ENCODE peak calls at places on chromosomes 1 and 21, in four cellular contexts. U is AG09319, B is adrenal gland, S is progenitor cell of endocrine pancreas. A is an unnamed sample.

GRCh38 chr1:92989936-92990582 is 28.8 kb upstream of the DIPK1A start:
- DNase-seq in U (no peak), B (no peak), S (no peak), A (no peak)

GRCh38 chr1:13828454-13829151 is 128.6 kb downstream of the PRDM2 start:
- DNase-seq in U (no peak), B (peak; percentile 40), S (peak; percentile 53), A (peak; percentile 24)

GRCh38 chr1:165353731-165354671 is 2.5 kb downstream of the LMX1A start:
- DNase-seq in S (no peak), B (no peak), U (no peak), A (no peak)

GRCh38 chr1:229156819-229157218 is 114.1 kb upstream of the RAB4A start:
- DNase-seq in U (no peak), B (peak; percentile 37), S (no peak), A (peak; percentile 38)

GRCh38 chr1:204326891-204327290 is 32.8 kb downstream of the PLEKHA6 start:
- DNase-seq in S (no peak), B (peak; percentile 41), U (no peak), A (no peak)

GRCh38 chr1:70627910-70628309 is 216.8 kb downstream of the CTH start:
- DNase-seq in S (no peak), B (no peak), U (no peak), A (no peak)

GRCh38 chr1:50023292-50024159 is at the start of gene AGBL4:
- DNase-seq in S (peak; percentile 31), U (no peak), B (peak; percentile 35), A (no peak)

GRCh38 chr1:93680121-93681094 is 1.2 kb downstream of the BCAR3 start:
- DNase-seq in B (peak; percentile 91), S (peak; percentile 41), U (peak; percentile 74), A (peak; percentile 83)

GRCh38 chr21:20507783-20508182 is 490.4 kb upstream of the NCAM2 start:
- DNase-seq in B (no peak), S (no peak), U (no peak), A (no peak)

GRCh38 chr1:116940809-116941640 is 31.3 kb downstream of the PTGFRN start:
- DNase-seq in U (no peak), B (no peak), S (no peak), A (no peak)

GRCh38 chr1:26717066-26717465 is 21.3 kb downstream of the ARID1A start:
- DNase-seq in U (no peak), S (no peak), B (no peak), A (no peak)

GRCh38 chr1:90850181-90850924 is 133.3 kb upstream of the BARHL2 start:
- DNase-seq in S (no peak), B (peak; percentile 53), U (no peak), A (no peak)

GRCh38 chr1:203207751-203208150 is 21.2 kb upstream of the CHI3L1 start:
- DNase-seq in U (no peak), S (no peak), B (no peak), A (no peak)

GRCh38 chr1:16178596-16179497 is 23.0 kb upstream of the EPHA2 start:
- DNase-seq in U (no peak), B (no peak), S (no peak), A (peak; percentile 52)

GRCh38 chr1:171835891-171836290 is 5.4 kb upstream of the DNM3 start:
- DNase-seq in U (no peak), S (no peak), B (no peak), A (no peak)

GRCh38 chr1:211132681-211133392 is 1.1 kb downstream of the KCNH1 start:
- DNase-seq in U (no peak), B (no peak), S (no peak), A (no peak)

GRCh38 chr1:96559181-96559580 is 162.4 kb upstream of the PTBP2 start:
- DNase-seq in B (no peak), S (no peak), U (no peak), A (no peak)

GRCh38 chr1:89987170-89987819 is 7.6 kb upstream of the ZNF326 start:
- DNase-seq in B (peak; percentile 75), U (no peak), S (no peak), A (peak; percentile 48)

GRCh38 chr1:90717665-90718410 is 736 bp upstream of the BARHL2 start:
- DNase-seq in U (no peak), S (no peak), B (no peak), A (no peak)

GRCh38 chr1:202967684-202968281 is 726 bp upstream of the CYB5R1 start:
- DNase-seq in B (no peak), U (no peak), S (no peak), A (no peak)

GRCh38 chr1:101065575-101065974 is 40.0 kb upstream of the DPH5 start:
- DNase-seq in U (no peak), S (no peak), B (no peak), A (no peak)

GRCh38 chr21:38989745-38990423 is 184.2 kb downstream of the ETS2 start:
- DNase-seq in B (no peak), U (peak; percentile 74), S (no peak), A (no peak)

GRCh38 chr1:160827418-160827817 is 31.4 kb downstream of the LY9 start:
- DNase-seq in B (peak; percentile 25), S (no peak), U (no peak), A (no peak)

GRCh38 chr1:21594495-21594894 is 74.7 kb downstream of the RAP1GAP start:
- DNase-seq in U (no peak), S (no peak), B (no peak), A (no peak)

GRCh38 chr21:17636711-17637110 is 24.0 kb upstream of the BTG3 start:
- DNase-seq in B (no peak), U (no peak), S (no peak), A (no peak)

GRCh38 chr21:39327727-39328126 is 14.3 kb upstream of the BRWD1 start:
- DNase-seq in B (no peak), U (no peak), S (no peak), A (no peak)

GRCh38 chr1:223088713-223089240 is 54.3 kb downstream of the TLR5 start:
- DNase-seq in B (no peak), S (no peak), U (no peak), A (no peak)

GRCh38 chr1:7805460-7805859 is 21.4 kb downstream of the PER3 start:
- DNase-seq in U (no peak), S (no peak), B (no peak), A (no peak)
- TF ChIP-seq CTCF in U (no peak), S (no peak), B (no peak), A (no peak)

GRCh38 chr1:45326627-45327591 is at the start of gene HPDL:
- DNase-seq in U (no peak), S (peak; percentile 55), B (peak; percentile 69), A (peak; percentile 62)
- TF ChIP-seq CTCF in U (no peak), S (no peak), B (no peak), A (no peak)

DNA sequence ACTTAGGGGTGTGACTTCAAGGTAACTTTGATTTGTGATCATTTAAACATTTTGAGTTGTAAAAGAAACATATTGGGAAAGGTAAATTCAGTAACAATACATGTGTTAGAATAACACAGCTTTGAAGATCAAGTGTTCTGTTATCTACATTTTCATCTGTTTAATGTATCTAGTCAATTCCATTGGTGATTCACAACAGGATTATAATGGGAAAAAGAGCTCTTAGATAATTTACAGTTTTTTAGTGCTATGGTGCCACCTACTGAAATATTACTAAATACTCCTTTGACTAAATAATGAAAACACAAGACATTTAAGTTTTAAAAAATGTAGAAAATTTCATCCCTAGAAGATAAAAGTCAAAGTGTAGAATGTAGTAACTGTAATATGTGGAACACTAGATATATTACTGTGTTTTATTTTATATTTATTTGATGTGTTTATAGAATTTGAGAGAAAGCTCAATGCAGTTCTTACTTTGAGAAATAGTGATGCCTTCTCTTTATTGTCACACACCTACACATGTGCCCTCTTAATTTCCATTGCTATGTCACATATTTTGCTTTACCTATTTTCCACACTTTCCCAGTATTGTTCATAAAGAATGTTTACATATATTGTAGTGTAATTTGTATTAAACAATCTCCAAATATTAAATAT is 47.4 kb downstream of the PTPRC start:
- DNase-seq in U (no peak), S (no peak), B (no peak), A (no peak)
- TF ChIP-seq CTCF in U (peak; percentile 29), S (peak; percentile 44), B (peak; percentile 37), A (peak; percentile 36)

GRCh38 chr1:51690285-51690961 is 73.5 kb downstream of the OSBPL9 start:
- DNase-seq in B (no peak), S (no peak), U (peak; percentile 10), A (peak; percentile 52)
- TF ChIP-seq CTCF in B (no peak), S (no peak), U (no peak), A (no peak)

DNA sequence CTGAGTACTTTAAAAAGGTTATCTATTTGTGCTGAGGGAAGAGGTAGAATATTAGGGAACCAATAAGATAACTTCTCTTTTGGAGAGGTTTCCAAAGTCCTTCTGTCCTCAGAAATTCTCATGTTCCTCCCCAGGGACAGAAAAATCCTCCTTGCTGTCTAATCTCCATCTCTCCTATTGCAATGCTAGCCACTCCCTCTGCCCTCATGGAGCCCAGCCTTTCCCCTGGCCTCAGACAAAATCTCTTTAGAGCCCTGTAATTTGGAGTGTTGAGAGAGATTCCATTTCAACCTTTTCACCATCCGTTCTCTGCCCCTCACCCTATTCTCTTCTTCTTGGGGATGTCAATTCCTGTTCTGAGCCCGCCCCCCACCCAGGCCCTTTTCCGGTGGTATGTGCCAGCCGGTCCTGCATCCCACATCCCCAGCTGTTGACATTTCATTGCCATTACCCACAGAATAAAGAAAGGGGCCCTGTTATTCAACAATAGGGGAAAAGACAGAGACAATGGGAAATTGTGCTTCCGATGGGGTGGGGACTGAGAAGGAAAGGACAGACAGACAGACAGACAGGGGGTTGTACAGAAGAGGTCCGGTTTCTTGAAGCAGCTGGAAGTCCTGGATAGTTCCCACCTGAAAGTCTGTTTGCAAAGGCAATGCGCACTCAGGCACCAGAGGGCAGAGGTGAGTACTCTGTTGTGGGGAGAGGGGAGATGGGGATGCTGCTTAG is at the start of gene HAPLN2:
- DNase-seq in U (no peak), S (peak; percentile 32), B (no peak), A (peak; percentile 61)
- TF ChIP-seq CTCF in U (peak; percentile 39), S (peak; percentile 62), B (no peak), A (peak; percentile 60)